ENCODE peak calls at places on chromosomes 6 and 20, in eight cellular contexts. R is fibroblast of lung, W is tibial nerve, M is HTR-8/SVneo, A is NCI-H1436, X is caudate nucleus, P is amniotic stem cell, B is ovary. I is an unnamed sample.

GRCh38 chr6:31402324-31403282 is 792 bp upstream of the MICA start:
- DNase-seq in P (no peak), X (no peak), W (peak), R (peak), M (no peak), A (no peak), B (no peak), I (no peak)

GRCh38 chr20:63967330-63968135 is 2.2 kb downstream of the ZNF512B start:
- DNase-seq in A (no peak), X (no peak), R (no peak), W (no peak), M (no peak), P (no peak), B (peak), I (no peak)

GRCh38 chr20:41738584-41739193 is 120.5 kb upstream of the CHD6 start:
- DNase-seq in B (no peak), P (no peak), M (peak), A (peak), R (peak), X (no peak), W (peak), I (no peak)

GRCh38 chr6:19999319-20000191 is 162.4 kb downstream of the ID4 start:
- DNase-seq in P (no peak), W (no peak), X (no peak), M (no peak), A (no peak), B (no peak), R (no peak), I (no peak)

GRCh38 chr6:43733471-43734293 is 36.3 kb upstream of the VEGFA start:
- DNase-seq in P (no peak), B (no peak), A (no peak), R (no peak), W (no peak), X (no peak), M (no peak), I (no peak)

GRCh38 chr20:25859649-25860530 is 163.2 kb upstream of the ZNF337 start:
- DNase-seq in P (no peak), W (peak), M (no peak), B (peak), A (peak), X (peak), R (peak), I (no peak)

GRCh38 chr6:24858154-24858801 is 59.6 kb upstream of the ARMH2 start:
- DNase-seq in W (no peak), R (peak), B (no peak), X (no peak), A (no peak), M (no peak), P (no peak), I (no peak)

GRCh38 chr20:64149141-64149540 is 15.1 kb upstream of the MYT1 start:
- DNase-seq in R (no peak), A (no peak), X (no peak), P (no peak), W (no peak), M (no peak), B (no peak), I (no peak)

GRCh38 chr20:53582574-53583351 is 10.9 kb downstream of the ZNF217 start:
- DNase-seq in A (no peak), X (no peak), R (peak), W (no peak), B (no peak), M (peak), P (peak), I (no peak)

GRCh38 chr20:11181964-11182363 is 508.2 kb upstream of the JAG1 start:
- DNase-seq in W (no peak), B (no peak), P (no peak), R (no peak), A (no peak), X (no peak), M (no peak), I (no peak)

I was measured in NCI-H2081 treated with DMSO at 0.1 percent for 48 hours.